ENCODE peak calls at places on chromosomes 12 and 14, in five cellular contexts. A, H, G, J and D are unnamed samples.

GRCh38 chr14:103732868-103733626 is 17.4 kb downstream of the ZFYVE21 start:
- DNase-seq in A (no peak), H (no peak), G (no peak), J (no peak), D (no peak)

GRCh38 chr12:118714051-118714460 is 267.3 kb upstream of the SRRM4 start:
- DNase-seq in A (peak; percentile 66), H (no peak), G (peak; percentile 7), J (no peak), D (no peak)

GRCh38 chr12:72586456-72586855 is 314.3 kb downstream of the TRHDE start:
- DNase-seq in A (peak; percentile 80), H (no peak), G (no peak), J (no peak), D (no peak)

GRCh38 chr12:9761407-9761736 is 671 bp upstream of the CD69 start:
- DNase-seq in A (no peak), H (peak; percentile 82), G (no peak), J (peak; percentile 64), D (peak; percentile 26)

GRCh38 chr14:39219075-39219499 is 14.6 kb upstream of the MIA2 start:
- DNase-seq in A (no peak), H (no peak), G (no peak), J (no peak), D (peak; percentile 85)

GRCh38 chr14:95463173-95463901 is 53.1 kb downstream of the SYNE3 start:
- DNase-seq in A (no peak), H (peak; percentile 83), G (no peak), J (no peak), D (no peak)

GRCh38 chr12:54759751-54760150 is 94.6 kb upstream of the MUCL1 start:
- DNase-seq in A (peak; percentile 74), H (no peak), G (no peak), J (peak; percentile 2), D (peak; percentile 46)

GRCh38 chr12:75834591-75834990 is 197.0 kb downstream of the PHLDA1 start:
- DNase-seq in A (no peak), H (no peak), G (no peak), J (peak; percentile 52), D (no peak)

GRCh38 chr12:47818701-47819543 is 781 bp downstream of the HDAC7 start:
- DNase-seq in A (no peak), H (peak; percentile 53), G (peak; percentile 73), J (peak; percentile 56), D (no peak)

GRCh38 chr14:104673481-104673880 is 15.9 kb upstream of the INF2 start:
- DNase-seq in A (no peak), H (no peak), G (no peak), J (no peak), D (no peak)

GRCh38 chr12:55685671-55686070 is 22.0 kb downstream of the ITGA7 start:
- DNase-seq in A (no peak), H (no peak), G (no peak), J (no peak), D (no peak)

GRCh38 chr12:114408415-114408814 is 2.5 kb upstream of the TBX5 start:
- DNase-seq in A (no peak), H (no peak), G (no peak), J (no peak), D (no peak)

GRCh38 chr14:22471545-22472121 is 117.4 kb downstream of the DAD1 start:
- DNase-seq in A (peak; percentile 92), H (no peak), G (peak; percentile 19), J (peak; percentile 51), D (peak; percentile 81)

GRCh38 chr12:94705656-94706055 is 55.3 kb upstream of the TMCC3 start:
- DNase-seq in A (no peak), H (no peak), G (no peak), J (no peak), D (no peak)

GRCh38 chr14:77988096-77988870 is 181.9 kb upstream of the NRXN3 start:
- DNase-seq in A (no peak), H (no peak), G (peak; percentile 49), J (no peak), D (no peak)

GRCh38 chr14:73124180-73124894 is 12.0 kb upstream of the PSEN1 start:
- DNase-seq in A (no peak), H (no peak), G (no peak), J (no peak), D (no peak)

GRCh38 chr14:30443368-30444007 is 115.5 kb upstream of the G2E3 start:
- DNase-seq in A (peak; percentile 59), H (no peak), G (no peak), J (peak; percentile 23), D (peak; percentile 76)

GRCh38 chr12:94148841-94149780 is 734 bp downstream of the PLXNC1 start:
- DNase-seq in A (no peak), H (peak; percentile 56), G (peak; percentile 52), J (peak; percentile 60), D (peak; percentile 60)

GRCh38 chr14:29927596-29928341 is at the start of gene PRKD1:
- DNase-seq in A (peak; percentile 78), H (no peak), G (peak; percentile 60), J (peak; percentile 76), D (peak; percentile 72)

GRCh38 chr14:94129758-94130414 is 482 bp upstream of the IFI27L2 start:
- DNase-seq in A (peak; percentile 66), H (peak; percentile 16), G (peak; percentile 34), J (peak; percentile 62), D (peak; percentile 61)

GRCh38 chr12:132771126-132771838 is 9.7 kb upstream of the ANKLE2 start:
- DNase-seq in A (no peak), H (peak; percentile 73), G (no peak), J (no peak), D (peak; percentile 84)

DNA sequence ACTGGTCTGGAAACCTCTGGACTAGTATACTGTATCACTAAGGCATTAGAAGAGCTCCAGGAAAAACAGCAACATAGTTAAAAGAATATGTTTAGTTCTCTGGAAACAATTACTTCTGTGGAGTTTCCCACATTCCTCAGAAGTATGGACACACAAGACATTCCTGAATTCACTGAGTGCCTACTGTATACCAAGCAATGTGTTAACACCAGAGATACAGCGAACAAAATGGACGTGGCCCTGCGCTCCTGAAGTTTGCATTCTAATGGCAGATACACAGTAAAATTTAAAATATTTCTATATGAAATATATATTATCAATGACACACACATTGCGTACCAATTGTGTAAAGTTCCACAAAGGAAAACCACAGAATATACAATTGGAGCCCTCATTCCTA is 1.1 kb downstream of the ANGEL1 start:
- DNase-seq in A (no peak), H (no peak), G (no peak), J (peak; percentile 29), D (peak; percentile 30)
- H3K4me3 ChIP-seq in A (peak overlapping the region; percentile 86), H (peak overlapping the region; percentile 70), G (peak overlapping the region; percentile 63), J (no peak overlapping the region), D (peak overlapping the region; percentile 83)

GRCh38 chr12:104048162-104048561 is 1.8 kb downstream of the GLT8D2 start:
- DNase-seq in A (no peak), H (no peak), G (no peak), J (no peak), D (no peak)
- H3K4me3 ChIP-seq in A (no peak overlapping the region), H (no peak overlapping the region), G (no peak overlapping the region), J (no peak overlapping the region), D (no peak overlapping the region)

DNA sequence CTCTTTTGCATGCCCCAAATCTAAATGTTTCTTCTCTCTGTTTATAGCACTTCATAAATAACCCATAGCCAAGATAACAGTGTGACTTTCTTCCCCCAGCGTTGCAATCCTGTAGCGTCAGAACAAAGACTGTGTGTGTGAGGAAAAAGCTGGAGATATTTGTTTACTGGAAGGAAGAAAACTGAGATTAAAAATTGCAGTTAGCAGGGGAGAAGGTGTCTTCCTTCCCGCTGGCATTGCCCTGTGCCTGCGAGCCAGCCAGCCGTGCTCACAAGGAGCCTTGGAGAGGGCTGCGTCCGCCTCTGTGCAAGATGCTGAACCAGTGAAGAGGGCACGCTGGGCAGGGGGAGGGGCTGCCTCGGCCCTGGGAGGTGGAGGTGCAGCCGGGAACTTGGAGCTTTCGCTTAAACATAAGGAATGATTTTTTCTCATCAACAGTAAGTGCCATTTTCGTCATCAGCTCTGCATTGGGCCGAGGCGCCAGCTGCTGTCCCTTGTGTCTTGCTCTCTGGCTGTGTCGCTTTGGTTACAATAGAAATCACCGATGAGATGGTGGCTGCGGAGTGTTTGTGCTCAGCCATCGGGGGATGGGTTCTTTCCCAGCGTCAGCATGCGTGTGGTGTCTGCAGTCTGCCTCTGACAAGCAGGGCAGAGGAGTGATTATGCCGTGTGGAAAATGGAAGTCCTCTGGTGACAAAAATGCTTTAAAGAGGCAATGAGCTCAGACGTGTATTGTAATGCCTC is 97.3 kb downstream of the ESR2 start:
- DNase-seq in A (no peak), H (no peak), G (no peak), J (peak; percentile 93), D (peak; percentile 63)
- H3K4me3 ChIP-seq in A (no peak overlapping the region), H (no peak overlapping the region), G (no peak overlapping the region), J (peak overlapping the region; percentile 42), D (peak overlapping the region; percentile 73)

DNA sequence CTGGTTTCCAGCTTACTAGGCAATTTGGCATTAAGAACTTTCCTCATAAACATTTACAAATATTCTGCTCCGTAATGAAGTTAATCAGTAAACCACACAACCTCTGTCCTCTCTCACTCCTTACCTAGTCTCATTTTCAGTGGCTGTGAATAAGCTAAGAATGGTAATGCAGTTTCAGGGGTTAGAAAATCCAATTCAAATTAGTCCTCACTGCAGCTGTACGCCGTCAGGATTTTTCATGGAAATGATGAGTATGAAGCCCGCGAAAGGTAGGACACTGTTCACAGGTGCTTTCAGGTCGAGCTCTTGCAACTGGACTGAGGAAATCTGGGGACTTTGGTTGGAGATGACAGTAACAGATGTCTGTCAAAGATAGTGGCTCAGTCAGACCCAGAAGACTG is 29.6 kb downstream of the NR1H4 start:
- DNase-seq in A (no peak), H (no peak), G (no peak), J (no peak), D (no peak)
- H3K4me3 ChIP-seq in A (no peak overlapping the region), H (no peak overlapping the region), G (no peak overlapping the region), J (no peak overlapping the region), D (no peak overlapping the region)

DNA sequence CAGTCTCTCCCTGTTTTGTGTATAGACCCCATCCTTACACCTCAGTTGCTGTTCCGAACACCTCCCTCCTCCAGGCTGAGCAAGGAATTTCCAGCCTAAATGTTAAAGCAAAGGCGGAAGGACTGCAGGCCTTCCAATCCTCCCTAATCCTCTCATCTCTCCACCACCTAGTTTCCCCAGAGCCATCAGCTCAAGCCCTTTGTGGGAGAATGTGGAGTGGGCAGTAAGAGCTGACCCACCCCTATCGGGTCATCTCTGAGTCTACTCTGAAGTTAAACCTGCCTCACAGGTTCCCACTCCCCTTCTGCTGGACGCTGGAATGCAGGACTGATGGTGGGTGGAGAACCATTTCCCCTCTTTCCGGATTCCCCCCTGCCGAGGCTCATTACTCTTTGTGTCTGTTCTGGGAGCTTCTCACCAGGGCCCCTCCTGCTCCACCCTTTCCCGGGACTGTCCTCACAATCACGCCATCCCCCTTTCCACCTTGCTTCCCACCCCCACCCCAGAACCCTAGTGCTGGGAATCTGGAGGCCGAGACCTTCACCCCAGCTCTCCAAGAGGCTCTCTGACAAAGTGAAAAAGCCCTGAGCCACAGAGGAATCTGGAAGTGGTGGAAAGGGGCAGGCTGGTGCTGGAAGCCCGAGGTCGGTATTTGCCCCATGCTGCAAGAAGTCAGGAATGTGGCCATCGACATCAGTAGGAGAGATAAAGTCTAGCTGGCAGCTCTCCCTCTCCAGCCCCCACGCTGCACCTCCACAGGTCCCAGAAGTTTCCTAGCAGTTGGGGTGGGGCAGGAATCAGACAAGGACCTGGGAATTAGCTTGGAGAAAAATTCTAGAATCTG is 3.3 kb upstream of the KRT18 start:
- DNase-seq in A (peak; percentile 93), H (no peak), G (peak; percentile 46), J (peak; percentile 77), D (peak; percentile 77)
- H3K4me3 ChIP-seq in A (no peak overlapping the region), H (no peak overlapping the region), G (no peak overlapping the region), J (no peak overlapping the region), D (no peak overlapping the region)

GRCh38 chr12:113155060-113155459 is 5.5 kb downstream of the CFAP73 start:
- DNase-seq in A (no peak), H (no peak), G (no peak), J (no peak), D (no peak)
- H3K4me3 ChIP-seq in A (no peak overlapping the region), H (no peak overlapping the region), G (no peak overlapping the region), J (no peak overlapping the region), D (no peak overlapping the region)